ENCODE peak calls at places on chromosomes 3 and 15, in six cellular contexts. N, G, X, A, P and D are unnamed samples.

GRCh38 chr3:110680365-110680909 is 391.2 kb upstream of the NECTIN3 start:
- DNase-seq in A (no peak), X (no peak), N (no peak), P (no peak), G (no peak), D (no peak)

GRCh38 chr3:89306535-89306934 is 199.1 kb downstream of the EPHA3 start:
- DNase-seq in G (no peak), N (no peak), P (no peak), A (no peak), X (no peak), D (no peak)

GRCh38 chr3:14767706-14768105 is 51.1 kb upstream of the FGD5 start:
- DNase-seq in X (no peak), P (no peak), G (peak), A (no peak), N (no peak), D (no peak)

GRCh38 chr15:74227968-74228722 is 8.0 kb upstream of the CCDC33 start:
- DNase-seq in G (no peak), P (no peak), A (no peak), N (no peak), X (no peak), D (no peak)

GRCh38 chr15:90001062-90001682 is at the start of gene ZNF710:
- DNase-seq in N (no peak), A (peak), P (no peak), X (no peak), G (peak), D (no peak)

GRCh38 chr3:119945286-119945685 is 149.0 kb downstream of the GSK3B start:
- DNase-seq in G (peak), X (no peak), N (no peak), A (peak), P (no peak), D (no peak)

GRCh38 chr3:8156138-8156537 is 345.5 kb upstream of the LMCD1 start:
- DNase-seq in N (no peak), A (no peak), X (no peak), P (no peak), G (no peak), D (no peak)

GRCh38 chr3:76866729-76867461 is 173.0 kb upstream of the ROBO2 start:
- DNase-seq in A (no peak), N (no peak), G (no peak), X (no peak), P (no peak), D (no peak)

GRCh38 chr15:70095387-70096214 is 2.1 kb downstream of the TLE3 start:
- DNase-seq in A (peak), G (peak), P (no peak), N (no peak), X (no peak), D (no peak)

GRCh38 chr3:39277893-39278615 is 1.8 kb downstream of the CX3CR1 start:
- DNase-seq in N (no peak), G (no peak), P (no peak), A (no peak), X (no peak), D (no peak)

GRCh38 chr3:88031543-88032148 is 27.2 kb downstream of the CGGBP1 start:
- DNase-seq in A (no peak), P (no peak), N (no peak), X (peak), G (no peak), D (peak)

GRCh38 chr15:74613089-74613952 is 2.3 kb upstream of the CLK3 start:
- DNase-seq in P (no peak), A (no peak), X (no peak), G (no peak), N (no peak), D (no peak)

GRCh38 chr3:63364909-63365308 is 86.8 kb downstream of the SYNPR start:
- DNase-seq in A (no peak), P (no peak), X (no peak), N (no peak), G (peak), D (no peak)

GRCh38 chr3:85102774-85103173 is 144.0 kb downstream of the CADM2 start:
- DNase-seq in G (no peak), X (no peak), P (no peak), N (no peak), A (no peak), D (no peak)

GRCh38 chr15:31393441-31394091 is 66.9 kb downstream of the KLF13 start:
- DNase-seq in G (no peak), X (no peak), A (no peak), N (no peak), P (no peak), D (no peak)

GRCh38 chr3:72288955-72289707 is 504.2 kb upstream of the PROK2 start:
- DNase-seq in G (peak), N (no peak), A (peak), X (no peak), P (no peak), D (no peak)

GRCh38 chr3:81749285-81749684 is 12.2 kb downstream of the GBE1 start:
- DNase-seq in A (no peak), N (no peak), G (no peak), X (no peak), P (no peak), D (no peak)

GRCh38 chr15:51939216-51939615 is 32.4 kb downstream of the LEO1 start:
- DNase-seq in P (no peak), G (no peak), X (no peak), A (no peak), N (no peak), D (no peak)

GRCh38 chr3:184832044-184832443 is 20.1 kb downstream of the VPS8 start:
- DNase-seq in A (no peak), P (no peak), N (no peak), G (no peak), X (no peak), D (no peak)

GRCh38 chr3:63349583-63350177 is 71.6 kb downstream of the SYNPR start:
- DNase-seq in A (peak), P (peak), X (no peak), G (peak), N (peak), D (peak)

GRCh38 chr3:117443014-117443413 is 733.4 kb downstream of the TUSC7 start:
- DNase-seq in A (no peak), X (no peak), P (no peak), G (no peak), N (no peak), D (no peak)

GRCh38 chr15:70246623-70247200 is 149.0 kb upstream of the TLE3 start:
- DNase-seq in N (no peak), G (no peak), P (no peak), A (no peak), X (no peak), D (no peak)

GRCh38 chr15:91407237-91407889 is 307.3 kb downstream of the SV2B start:
- DNase-seq in P (no peak), G (no peak), X (no peak), A (no peak), N (no peak), D (no peak)

GRCh38 chr15:58243083-58243482 is 104.9 kb downstream of the AQP9 start:
- DNase-seq in G (peak), P (no peak), A (no peak), X (no peak), N (no peak), D (no peak)

GRCh38 chr15:58465866-58466517 is 34.2 kb downstream of the LIPC start:
- DNase-seq in G (no peak), X (no peak), N (no peak), P (no peak), A (no peak), D (no peak)

GRCh38 chr3:66372681-66373350 is 128.0 kb downstream of the LRIG1 start:
- DNase-seq in N (no peak), A (no peak), P (peak), X (no peak), G (no peak), D (no peak)

GRCh38 chr3:112333386-112334334 is 704 bp downstream of the CD200 start:
- DNase-seq in P (no peak), X (no peak), A (no peak), N (no peak), G (peak), D (no peak)

GRCh38 chr3:99971761-99972160 is 142.5 kb downstream of the FILIP1L start:
- DNase-seq in X (no peak), A (no peak), P (no peak), G (no peak), N (no peak), D (no peak)

GRCh38 chr15:86002444-86002843 is 77.2 kb upstream of the AGBL1 start:
- DNase-seq in X (no peak), N (no peak), P (no peak), A (no peak), G (peak), D (no peak)

GRCh38 chr3:156812521-156813335 is 13.4 kb upstream of the LEKR1 start:
- DNase-seq in P (peak), N (no peak), X (no peak), A (peak), G (no peak), D (peak)

GRCh38 chr3:81161851-81162250 is 599.6 kb downstream of the GBE1 start:
- DNase-seq in P (no peak), G (no peak), N (no peak), A (no peak), X (no peak), D (no peak)

GRCh38 chr15:45891766-45892165 is 256.9 kb downstream of the SQOR start:
- DNase-seq in N (no peak), X (no peak), P (no peak), A (no peak), G (no peak), D (no peak)

GRCh38 chr3:144127014-144127413 is 155.4 kb downstream of the DIPK2A start:
- DNase-seq in G (no peak), X (no peak), P (no peak), N (no peak), A (no peak), D (no peak)

GRCh38 chr3:144129536-144130214 is 158.1 kb downstream of the DIPK2A start:
- DNase-seq in N (no peak), A (no peak), X (no peak), G (no peak), P (no peak), D (no peak)

GRCh38 chr3:144128117-144128892 is 156.7 kb downstream of the DIPK2A start:
- DNase-seq in N (no peak), P (no peak), A (no peak), G (no peak), X (peak), D (no peak)

DNA sequence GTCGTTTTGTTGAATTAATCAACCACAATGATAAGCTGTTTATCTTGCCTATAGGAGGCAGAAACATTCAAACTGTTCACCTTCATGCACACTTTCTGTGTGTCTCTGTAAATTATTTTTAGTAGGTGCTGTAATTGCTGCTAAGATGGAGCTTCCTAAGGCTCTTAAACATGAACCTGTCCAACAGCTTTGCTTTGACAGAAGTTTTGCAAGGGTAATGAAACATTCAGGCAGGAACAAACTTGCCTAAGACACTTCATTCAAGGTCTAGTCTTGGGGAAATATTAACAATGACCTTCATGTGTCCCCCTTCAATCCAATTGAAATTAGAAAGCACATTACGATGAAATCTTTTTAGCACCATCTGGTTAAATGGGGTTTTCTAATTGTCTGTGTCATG is 156.1 kb downstream of the DIPK2A start:
- DNase-seq in X (no peak), G (no peak), A (no peak), N (no peak), P (no peak), D (no peak)
- TF ChIP-seq SIN3A in X (no peak), G (no peak), A (no peak), N (no peak), P (no peak), D (no peak)

DNA sequence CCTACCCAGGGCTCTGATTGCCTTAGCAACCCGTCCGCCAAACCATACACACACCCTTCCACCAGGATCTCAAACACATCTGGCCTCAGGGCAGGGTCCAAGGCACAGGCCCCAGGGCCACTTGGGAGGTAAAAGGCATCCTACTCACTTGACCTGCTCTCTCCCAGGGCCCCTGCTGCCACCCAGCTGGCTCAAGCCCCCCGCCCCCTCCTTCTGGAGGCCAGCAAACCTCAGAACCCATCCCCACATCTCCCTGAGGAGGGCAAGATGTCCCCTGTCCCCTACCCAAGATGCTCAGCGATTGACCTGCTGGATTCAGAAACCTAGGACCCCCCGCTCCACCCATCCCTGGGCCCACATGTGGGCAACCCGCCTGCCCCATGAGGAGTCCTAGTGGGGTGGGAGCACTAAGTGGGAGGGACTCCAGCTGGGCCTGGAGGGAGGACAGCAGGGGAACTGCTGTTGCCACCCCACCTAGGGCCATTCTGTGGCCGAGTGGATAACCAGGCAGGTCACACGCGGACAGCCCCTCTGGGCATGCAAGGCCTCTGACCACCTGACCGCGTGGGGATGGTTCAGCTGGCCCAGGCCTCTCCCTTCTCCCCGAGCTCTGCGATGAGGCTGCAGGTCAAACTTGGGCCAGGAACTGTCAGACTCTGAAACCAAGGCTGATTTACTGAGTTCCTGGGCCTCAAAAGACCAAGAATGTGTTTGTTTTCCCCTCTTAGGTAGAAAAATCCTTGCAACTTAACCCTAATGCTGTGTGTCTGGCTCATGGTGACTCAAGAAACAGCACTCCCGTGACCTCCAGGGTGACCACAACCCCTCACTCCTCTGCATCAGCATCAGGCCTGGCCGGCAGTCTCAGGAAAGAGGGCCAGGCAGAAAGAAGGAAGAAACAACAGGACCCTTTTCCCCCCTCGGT is 4.2 kb downstream of the MFGE8 start:
- DNase-seq in G (no peak), A (no peak), X (no peak), N (no peak), P (no peak), D (no peak)
- TF ChIP-seq SIN3A in G (no peak), A (no peak), X (no peak), N (no peak), P (no peak), D (no peak)

GRCh38 chr15:101198820-101199219 is 53.0 kb downstream of the CHSY1 start:
- DNase-seq in A (no peak), G (no peak), P (no peak), X (no peak), N (no peak), D (no peak)
- TF ChIP-seq SIN3A in A (no peak), G (no peak), P (no peak), X (no peak), N (no peak), D (no peak)

GRCh38 chr3:179995406-179995805 is 41.3 kb downstream of the PEX5L start:
- DNase-seq in P (no peak), A (no peak), N (no peak), X (no peak), G (no peak), D (no peak)
- TF ChIP-seq SIN3A in P (no peak), A (no peak), N (no peak), X (no peak), G (no peak), D (no peak)

GRCh38 chr3:179715582-179715981 is 62.7 kb downstream of the USP13 start:
- DNase-seq in G (no peak), P (no peak), N (no peak), X (no peak), A (no peak), D (no peak)

GRCh38 chr3:179717219-179717618 is 64.4 kb downstream of the USP13 start:
- DNase-seq in N (no peak), X (no peak), A (no peak), G (no peak), P (no peak), D (no peak)

GRCh38 chr3:179716226-179716625 is 63.4 kb downstream of the USP13 start:
- DNase-seq in X (no peak), G (no peak), P (no peak), A (no peak), N (no peak), D (no peak)

GRCh38 chr3:179716811-179717210 is 64.0 kb downstream of the USP13 start:
- DNase-seq in X (no peak), N (no peak), A (no peak), P (no peak), G (no peak), D (no peak)

DNA sequence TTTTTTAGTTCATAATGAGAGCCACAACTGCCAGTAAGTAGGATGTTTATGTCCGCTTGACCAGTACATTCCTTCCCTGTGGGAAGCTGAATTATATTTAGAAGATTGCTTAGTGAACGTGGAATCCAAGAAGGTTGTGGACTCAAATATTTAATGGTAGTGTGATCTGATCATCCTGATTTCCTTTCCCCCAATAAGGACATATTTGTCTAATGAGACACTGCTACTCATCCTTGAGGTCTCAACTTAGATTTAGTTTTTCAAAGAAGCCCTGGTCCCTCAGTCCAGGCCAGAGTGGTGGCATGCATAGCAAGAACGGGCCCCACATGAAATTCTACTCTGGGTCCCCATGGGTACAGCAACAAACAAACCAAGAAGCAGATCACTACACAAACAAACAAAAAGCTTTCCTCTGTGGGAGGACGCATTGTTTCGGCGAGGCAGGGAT is 60.8 kb downstream of the USP13 start:
- DNase-seq in N (no peak), X (no peak), A (no peak), P (no peak), G (no peak), D (no peak)
- TF ChIP-seq SIN3A in N (no peak), X (no peak), A (no peak), P (no peak), G (no peak), D (no peak)

DNA sequence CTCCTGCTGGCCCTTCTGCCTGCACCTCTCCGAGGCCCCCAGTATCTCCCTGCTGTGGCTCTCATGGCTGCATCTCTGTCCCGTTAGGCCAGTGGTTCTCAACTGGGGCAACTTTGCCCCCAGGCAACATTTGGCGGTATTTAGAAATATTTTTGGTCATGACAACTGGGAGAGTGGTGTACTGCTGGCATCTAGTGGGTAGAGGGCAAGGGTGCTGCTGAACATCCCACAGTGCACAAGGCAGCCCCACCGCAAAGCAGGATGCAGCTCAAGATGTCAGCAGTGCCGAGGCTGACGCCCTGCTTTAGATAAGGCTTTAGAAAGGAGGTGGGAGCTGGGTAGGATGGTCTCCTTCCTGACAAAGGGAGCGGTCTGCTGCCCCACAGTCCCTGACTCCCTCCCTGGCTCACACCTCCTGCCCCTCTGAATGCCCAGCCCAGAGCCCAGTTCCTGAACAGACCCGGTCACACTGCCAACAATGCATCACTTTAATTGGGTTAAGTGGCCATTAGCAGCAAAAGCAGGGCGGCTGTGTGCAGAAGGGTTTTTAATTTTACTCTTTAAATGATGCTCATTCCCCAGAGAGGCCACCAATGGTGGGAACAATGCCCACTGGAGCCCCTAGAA is 68.8 kb upstream of the TMEM115 start:
- DNase-seq in A (no peak), N (no peak), P (no peak), G (peak), X (no peak), D (no peak)
- TF ChIP-seq SIN3A in A (no peak), N (no peak), P (no peak), G (no peak), X (no peak), D (no peak)

GRCh38 chr3:47089605-47090004 is 74.3 kb downstream of the SETD2 start:
- DNase-seq in G (no peak), X (no peak), P (no peak), N (no peak), A (no peak), D (no peak)
- TF ChIP-seq SIN3A in G (no peak), X (no peak), P (no peak), N (no peak), A (no peak), D (no peak)